ENCODE peak calls at places on chromosomes 1 and 21, in four cellular contexts. R, S, O and G are unnamed samples.

GRCh38 chr21:32463889-32464300 is 51.4 kb downstream of the EVA1C start:
- DNase-seq in R (peak; percentile 85), S (no peak), O (peak; percentile 90), G (no peak)

GRCh38 chr1:101373570-101373969 is 136.8 kb downstream of the S1PR1 start:
- DNase-seq in R (no peak), S (no peak), O (no peak), G (no peak)

GRCh38 chr1:44040856-44041255 is 9.6 kb upstream of the SLC6A9 start:
- DNase-seq in R (no peak), S (no peak), O (no peak), G (no peak)

GRCh38 chr1:6801998-6802397 is 16.7 kb downstream of the CAMTA1 start:
- DNase-seq in O (no peak), S (no peak), R (no peak), G (no peak)

GRCh38 chr21:44601596-44602473 is 1.4 kb downstream of the KRTAP10-7 start:
- DNase-seq in O (no peak), S (no peak), R (no peak), G (no peak)

GRCh38 chr1:77467741-77468140 is 185.9 kb downstream of the AK5 start:
- DNase-seq in S (no peak), O (no peak), R (no peak), G (no peak)

GRCh38 chr1:96973605-96974004 is 252.0 kb downstream of the PTBP2 start:
- DNase-seq in O (no peak), S (no peak), R (no peak), G (no peak)

GRCh38 chr1:34460193-34460592 is 283.5 kb downstream of the C1orf94 start:
- DNase-seq in R (peak; percentile 47), O (peak; percentile 21), S (peak; percentile 48), G (peak; percentile 79)

GRCh38 chr1:206658981-206659273 is 23.6 kb downstream of the DYRK3 start:
- DNase-seq in S (peak; percentile 41), O (no peak), R (no peak), G (no peak)

GRCh38 chr1:64268653-64269557 is 65.5 kb downstream of the UBE2U start:
- DNase-seq in S (peak; percentile 49), R (peak; percentile 80), O (peak; percentile 83), G (peak; percentile 92)

GRCh38 chr1:191608367-191608766 is 549.9 kb upstream of the RGS18 start:
- DNase-seq in R (no peak), S (no peak), O (peak; percentile 47), G (peak; percentile 11)
- H3K4me1 ChIP-seq in R (no peaks in the 10 kb centered on the region), S (no peaks in the 10 kb centered on the region), O (peaks cover 5% of the 10 kb centered on the region), G (no peaks in the 10 kb centered on the region)

GRCh38 chr1:222589462-222590302 is at the start of gene TAF1A:
- DNase-seq in O (peak; percentile 90), S (peak; percentile 92), R (peak; percentile 64), G (peak; percentile 96)
- TF ChIP-seq REST in O (no peak), S (peak; percentile 42), R (no peak), G (no peak)

GRCh38 chr1:211526101-211526500 is 34.1 kb upstream of the RD3 start:
- DNase-seq in O (no peak), R (no peak), S (no peak), G (no peak)
- H3K4me1 ChIP-seq in O (peaks cover 9% of the 10 kb centered on the region), R (no peaks in the 10 kb centered on the region), S (peaks cover 15% of the 10 kb centered on the region), G (no peaks in the 10 kb centered on the region)

GRCh38 chr1:246160398-246160797 is 346.7 kb downstream of the SMYD3 start:
- DNase-seq in S (no peak), O (no peak), R (no peak), G (no peak)
- TF ChIP-seq REST in S (no peak), O (no peak), R (no peak), G (no peak)